ENCODE peak calls at places on chromosomes 11 and 22, in five cellular contexts. E is stimulated activated naive CD8-positive, alpha-beta T cell treated with anti-CD3 and anti-CD28 coated beads, Interleukin-15, amount 100 ng/mL, for 72 hours; W is AG10803; I is A549; K is NCI-H1092. D is an unnamed sample.

GRCh38 chr22:47198801-47199251 is 436.4 kb downstream of the TBC1D22A start:
- DNase-seq in E (no peak), W (no peak), I (no peak), K (no peak), D (peak)

GRCh38 chr11:67640021-67640757 is 626 bp upstream of the TBX10 start:
- DNase-seq in E (no peak), W (peak), I (peak), K (no peak), D (peak)

GRCh38 chr11:9594267-9595046 is 21.0 kb downstream of the WEE1 start:
- DNase-seq in E (no peak), W (peak), I (no peak), K (no peak), D (no peak)

GRCh38 chr22:32920032-32920628 is 118.6 kb downstream of the TIMP3 start:
- DNase-seq in E (no peak), W (peak), I (no peak), K (no peak), D (no peak)

GRCh38 chr22:30310881-30311771 is 15.6 kb downstream of the TBC1D10A start:
- DNase-seq in E (no peak), W (peak), I (no peak), K (no peak), D (no peak)

GRCh38 chr22:39277135-39277607 is 32.4 kb upstream of the PDGFB start:
- DNase-seq in E (no peak), W (peak), I (no peak), K (no peak), D (no peak)

GRCh38 chr22:32311551-32312071 is 46.1 kb upstream of the RFPL3 start:
- DNase-seq in E (no peak), W (no peak), I (no peak), K (no peak), D (no peak)

GRCh38 chr11:6475936-6476335 is 2.2 kb upstream of the TRIM3 start:
- DNase-seq in E (no peak), W (no peak), I (no peak), K (no peak), D (no peak)

GRCh38 chr11:113991718-113992458 is 17.0 kb downstream of the HTR3A start:
- DNase-seq in E (no peak), W (no peak), I (no peak), K (peak), D (no peak)